ENCODE peak calls at places on chromosome 17, in six cellular contexts. C is GM23338, N is GM23248, E is SK-N-SH, F is PC-3, D is MM.1S. A is an unnamed sample. For H3K36me3, H3K9me2 and H3F3A, the result is how much of the 10 kb centered on the place peaks cover.

GRCh38 chr17:16428098-16428882 is 12.9 kb downstream of the TRPV2 start:
- DNase-seq in C (peak), N (peak), E (peak), F (peak), D (no peak), A (no peak)

GRCh38 chr17:27793168-27793905 is 7.0 kb downstream of the NOS2 start:
- DNase-seq in C (peak), N (peak), E (peak), F (no peak), D (no peak), A (no peak)

GRCh38 chr17:66737524-66737923 is 97.4 kb upstream of the CACNG5 start:
- DNase-seq in C (peak), N (peak), E (no peak), F (no peak), D (no peak), A (no peak)

GRCh38 chr17:70072900-70073299 is 2.1 kb upstream of the KCNJ16 start:
- DNase-seq in C (no peak), N (no peak), E (no peak), F (no peak), D (no peak), A (no peak)

GRCh38 chr17:30532871-30533270 is 55.7 kb downstream of the GOSR1 start:
- DNase-seq in C (no peak), N (no peak), E (no peak), F (no peak), D (no peak), A (no peak)

GRCh38 chr17:67130768-67131167 is 86.4 kb downstream of the CACNG1 start:
- DNase-seq in C (no peak), N (no peak), E (no peak), F (no peak), D (no peak), A (no peak)

GRCh38 chr17:12990041-12990808 is 27.6 kb downstream of the ELAC2 start:
- DNase-seq in C (peak), N (no peak), E (no peak), F (no peak), D (no peak), A (no peak)

GRCh38 chr17:66369830-66370229 is 67.4 kb downstream of the PRKCA start:
- DNase-seq in C (no peak), N (no peak), E (no peak), F (no peak), D (no peak), A (no peak)

GRCh38 chr17:74244543-74244942 is 29.5 kb upstream of the DNAI2 start:
- DNase-seq in C (no peak), N (no peak), E (no peak), F (no peak), D (no peak), A (no peak)

GRCh38 chr17:32487460-32488176 is 825 bp downstream of the CDK5R1 start:
- DNase-seq in C (peak), N (peak), E (peak), F (no peak), D (no peak), A (no peak)

GRCh38 chr17:72518333-72518732 is 397.5 kb downstream of the SOX9 start:
- DNase-seq in C (no peak), N (no peak), E (no peak), F (no peak), D (no peak), A (no peak)

GRCh38 chr17:63516910-63517824 is 6.0 kb upstream of the KCNH6 start:
- DNase-seq in C (no peak), N (peak), E (no peak), F (peak), D (no peak), A (peak)

GRCh38 chr17:58381124-58381838 is 29.3 kb upstream of the SUPT4H1 start:
- DNase-seq in C (no peak), N (no peak), E (no peak), F (no peak), D (no peak), A (no peak)

GRCh38 chr17:64081802-64082799 is 47.8 kb downstream of the ERN1 start:
- DNase-seq in C (no peak), N (peak), E (peak), F (peak), D (peak), A (peak)

GRCh38 chr17:32822996-32823395 is 53.9 kb downstream of the MYO1D start:
- DNase-seq in C (no peak), N (peak), E (peak), F (no peak), D (peak), A (no peak)

GRCh38 chr17:5281814-5282638 is at the start of gene RABEP1:
- DNase-seq in C (peak), N (peak), E (peak), F (peak), D (peak), A (peak)

GRCh38 chr17:76569607-76570279 is 15.9 kb downstream of the ST6GALNAC2 start:
- DNase-seq in C (peak), N (no peak), E (peak), F (peak), D (no peak), A (peak)

GRCh38 chr17:9817086-9817485 is 4.8 kb downstream of the GSG1L2 start:
- DNase-seq in C (peak), N (peak), E (peak), F (peak), D (no peak), A (peak)

GRCh38 chr17:1762906-1763829 is 1.3 kb downstream of the SERPINF1 start:
- DNase-seq in C (peak), N (peak), E (peak), F (no peak), D (no peak), A (no peak)

GRCh38 chr17:71631483-71631882 is 489.3 kb upstream of the SOX9 start:
- DNase-seq in C (no peak), N (peak), E (no peak), F (peak), D (no peak), A (no peak)

GRCh38 chr17:38761612-38762011 is 9.1 kb downstream of the PSMB3 start:
- DNase-seq in C (peak), N (peak), E (peak), F (peak), D (no peak), A (no peak)

GRCh38 chr17:33950061-33950460 is 305.0 kb upstream of the CCL2 start:
- DNase-seq in C (no peak), N (no peak), E (no peak), F (no peak), D (no peak), A (no peak)

GRCh38 chr17:6374761-6375312 is 60.1 kb downstream of the AIPL1 start:
- DNase-seq in C (peak), N (peak), E (no peak), F (peak), D (no peak), A (peak)

GRCh38 chr17:18281815-18282214 is 21.4 kb downstream of the MIEF2 start:
- DNase-seq in C (no peak), N (no peak), E (no peak), F (no peak), D (no peak), A (no peak)
- H3K36me3 ChIP-seq in C (under half), N (half or more), E (half or more), F (half or more), D (under half), A (under half)

GRCh38 chr17:36505171-36505570 is 18.7 kb downstream of the ZNHIT3 start:
- DNase-seq in C (no peak), N (no peak), E (no peak), F (no peak), D (no peak), A (no peak)
- H3K9me2 ChIP-seq in C (under half), N (under half), E (under half), F (under half), D (under half), A (under half)

DNA sequence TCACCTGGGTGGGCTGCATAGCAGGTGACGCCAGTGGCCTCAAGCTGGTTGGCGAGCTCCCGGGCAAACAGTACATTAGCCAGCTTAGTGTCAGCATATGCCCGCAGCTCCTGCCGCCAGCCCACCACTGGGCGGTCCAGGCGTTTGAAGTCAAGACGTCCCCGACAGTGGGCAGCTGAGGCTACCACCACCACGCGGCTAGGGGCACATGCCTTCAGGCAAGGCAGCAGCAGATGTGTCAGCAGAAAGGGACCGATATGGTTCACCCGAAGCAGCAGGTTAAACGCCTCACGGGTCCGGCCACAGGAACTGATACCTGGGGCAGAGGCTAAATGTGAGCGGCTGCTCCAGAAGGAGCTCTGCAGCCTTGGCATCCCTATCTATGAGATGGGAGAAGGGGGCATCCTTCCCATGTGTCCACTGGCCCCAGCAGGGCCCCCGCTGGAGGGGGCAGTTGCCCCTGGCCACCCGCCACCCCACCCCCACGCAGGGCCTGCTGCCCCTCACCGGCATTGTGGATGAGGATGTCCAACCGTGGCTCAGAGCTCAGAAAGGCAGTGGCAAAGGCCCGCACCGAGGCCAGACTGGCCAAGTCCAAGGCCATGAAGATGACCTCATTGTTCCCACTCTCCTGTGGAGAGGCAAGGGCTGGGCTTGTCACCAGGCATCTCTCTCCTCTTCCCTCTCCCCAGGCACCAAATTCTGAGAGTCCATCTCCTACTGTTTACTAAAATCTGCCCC is 1.7 kb downstream of the DHRS13 start:
- DNase-seq in C (no peak), N (no peak), E (no peak), F (no peak), D (no peak), A (no peak)
- H3F3A ChIP-seq in C (half or more), N (under half), E (under half), F (under half), D (under half), A (half or more)

DNA sequence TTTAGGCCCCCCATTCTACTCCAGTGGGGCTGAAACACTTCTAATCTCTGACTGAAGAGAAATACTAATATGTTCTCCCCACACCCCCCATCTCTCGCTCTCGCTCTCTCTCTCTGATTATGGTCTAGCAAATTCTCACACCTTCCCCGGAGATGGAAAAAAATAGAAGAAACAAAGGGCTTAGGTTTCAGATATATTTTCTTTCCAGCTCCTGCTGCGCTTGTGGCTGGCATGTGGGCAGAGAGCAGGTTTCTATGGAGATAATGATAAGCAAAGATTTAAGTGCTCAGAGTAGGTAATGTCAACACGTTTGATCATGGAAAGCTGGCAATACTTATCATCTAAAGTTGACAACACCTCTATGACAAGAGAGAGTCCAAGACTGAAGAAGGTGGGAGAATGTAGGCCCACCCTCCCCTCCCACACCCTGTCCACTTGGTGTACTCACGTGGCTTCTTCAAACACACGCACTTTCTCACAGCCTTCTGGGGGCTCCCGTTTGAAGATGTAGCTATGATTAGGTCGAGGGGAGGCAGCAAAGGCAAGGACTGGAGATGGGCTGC is 8.0 kb upstream of the SLC35B1 start:
- DNase-seq in C (no peak), N (no peak), E (no peak), F (no peak), D (no peak), A (no peak)
- H3K36me3 ChIP-seq in C (under half), N (under half), E (under half), F (under half), D (under half), A (under half)

DNA sequence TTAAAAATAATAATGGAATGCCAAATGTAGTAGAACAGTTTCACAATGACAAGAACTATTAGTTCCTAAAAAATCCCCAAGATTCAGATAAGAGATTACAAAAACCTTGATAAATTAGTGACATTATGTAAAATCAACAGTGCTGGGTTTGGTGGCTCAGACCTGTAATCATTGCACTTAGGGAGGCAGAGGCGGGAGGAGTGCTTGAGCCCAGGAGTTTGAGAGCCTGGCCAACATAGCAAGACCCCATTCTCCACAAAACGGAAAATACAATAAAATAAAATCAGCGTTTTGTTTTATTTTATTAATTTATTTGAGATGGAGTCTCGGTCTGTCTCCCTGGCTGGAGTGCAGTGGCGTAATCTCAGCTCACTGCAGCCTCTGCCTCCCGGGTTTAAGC is 4.1 kb downstream of the CARD14 start:
- DNase-seq in C (no peak), N (no peak), E (no peak), F (no peak), D (no peak), A (no peak)
- H3K9me2 ChIP-seq in C (under half), N (under half), E (under half), F (under half), D (under half), A (under half)